ENCODE peak calls at places on chromosome 17, in five cellular contexts. S, B, L, J and X are unnamed samples. For H3K9me2, the result is how much of the 10 kb centered on the place peaks cover.

GRCh38 chr17:44829558-44830358 is at the start of gene GJC1:
- DNase-seq in S (peak), B (peak), L (no peak), J (peak), X (peak)

GRCh38 chr17:58084317-58084981 is 1.2 kb downstream of the DYNLL2 start:
- DNase-seq in S (peak), B (peak), L (peak), J (peak), X (peak)

GRCh38 chr17:31510273-31511175 is 119.0 kb downstream of the RAB11FIP4 start:
- DNase-seq in S (no peak), B (no peak), L (no peak), J (no peak), X (no peak)

GRCh38 chr17:82520041-82520910 is 744 bp downstream of the FOXK2 start:
- DNase-seq in S (no peak), B (peak), L (no peak), J (peak), X (peak)

GRCh38 chr17:17682293-17682736 is 1.1 kb downstream of the RAI1 start:
- DNase-seq in S (no peak), B (peak), L (no peak), J (peak), X (peak)

GRCh38 chr17:45334231-45334630 is 17.4 kb upstream of the MAP3K14 start:
- DNase-seq in S (no peak), B (peak), L (no peak), J (no peak), X (no peak)

GRCh38 chr17:62790554-62790953 is 17.6 kb downstream of the MARCHF10 start:
- DNase-seq in S (no peak), B (no peak), L (peak), J (peak), X (no peak)

GRCh38 chr17:30278032-30278431 is 13.7 kb downstream of the BLMH start:
- DNase-seq in S (peak), B (peak), L (peak), J (peak), X (peak)

GRCh38 chr17:31054761-31055160 is 40.0 kb upstream of the NF1 start:
- DNase-seq in S (no peak), B (no peak), L (no peak), J (no peak), X (no peak)

GRCh38 chr17:32774286-32775084 is 102.4 kb downstream of the MYO1D start:
- DNase-seq in S (peak), B (no peak), L (no peak), J (no peak), X (no peak)

GRCh38 chr17:82528484-82529265 is 9.1 kb downstream of the FOXK2 start:
- DNase-seq in S (no peak), B (peak), L (peak), J (peak), X (peak)

GRCh38 chr17:36879027-36879426 is 58.2 kb upstream of the LHX1 start:
- DNase-seq in S (no peak), B (no peak), L (no peak), J (no peak), X (no peak)

GRCh38 chr17:76623271-76624146 is 20.0 kb downstream of the ST6GALNAC1 start:
- DNase-seq in S (peak), B (peak), L (no peak), J (peak), X (peak)

GRCh38 chr17:77424585-77425344 is 284.0 kb downstream of the SEC14L1 start:
- DNase-seq in S (no peak), B (peak), L (no peak), J (no peak), X (peak)

GRCh38 chr17:38584350-38584925 is 21.3 kb downstream of the SRCIN1 start:
- DNase-seq in S (peak), B (peak), L (peak), J (peak), X (peak)

GRCh38 chr17:60305141-60305540 is 86.8 kb downstream of the USP32 start:
- DNase-seq in S (peak), B (peak), L (no peak), J (no peak), X (peak)

GRCh38 chr17:80287806-80288579 is 27.3 kb downstream of the RNF213 start:
- DNase-seq in S (no peak), B (no peak), L (no peak), J (no peak), X (no peak)

GRCh38 chr17:18257268-18257681 is 1.3 kb downstream of the FLII start:
- DNase-seq in S (peak), B (no peak), L (peak), J (peak), X (peak)

GRCh38 chr17:29368926-29369325 is 21.2 kb upstream of the TAOK1 start:
- DNase-seq in S (peak), B (no peak), L (no peak), J (no peak), X (no peak)

GRCh38 chr17:64118452-64118979 is 11.4 kb downstream of the ERN1 start:
- DNase-seq in S (no peak), B (no peak), L (no peak), J (no peak), X (no peak)

GRCh38 chr17:63676540-63676933 is 23.4 kb downstream of the LIMD2 start:
- DNase-seq in S (no peak), B (no peak), L (no peak), J (no peak), X (no peak)

GRCh38 chr17:19933221-19933620 is 44.4 kb downstream of the AKAP10 start:
- DNase-seq in S (no peak), B (no peak), L (no peak), J (peak), X (no peak)

GRCh38 chr17:33871720-33872535 is 383.2 kb upstream of the CCL2 start:
- DNase-seq in S (no peak), B (no peak), L (peak), J (peak), X (peak)

GRCh38 chr17:16013943-16014407 is 14.4 kb downstream of the TTC19 start:
- DNase-seq in S (peak), B (no peak), L (no peak), J (peak), X (peak)

GRCh38 chr17:46167826-46168569 is 25.2 kb downstream of the KANSL1 start:
- DNase-seq in S (no peak), B (no peak), L (no peak), J (peak), X (peak)

GRCh38 chr17:32863559-32863958 is 13.4 kb downstream of the MYO1D start:
- DNase-seq in S (no peak), B (no peak), L (no peak), J (no peak), X (no peak)

GRCh38 chr17:1398900-1399299 is 1.1 kb downstream of the YWHAE start:
- DNase-seq in S (no peak), B (peak), L (no peak), J (no peak), X (peak)

GRCh38 chr17:61393550-61393903 is 6.1 kb upstream of the TBX2 start:
- DNase-seq in S (no peak), B (no peak), L (no peak), J (peak), X (no peak)

GRCh38 chr17:80861360-80861861 is 130.2 kb upstream of the CHMP6 start:
- DNase-seq in S (no peak), B (no peak), L (no peak), J (no peak), X (no peak)

GRCh38 chr17:13078591-13078990 is 60.8 kb upstream of the ELAC2 start:
- DNase-seq in S (no peak), B (no peak), L (no peak), J (no peak), X (no peak)
- H3K9me2 ChIP-seq in S (under half), B (under half), L (under half), J (under half), X (under half)

GRCh38 chr17:72534776-72535175 is 414.0 kb downstream of the SOX9 start:
- DNase-seq in S (no peak), B (no peak), L (no peak), J (no peak), X (no peak)

GRCh38 chr17:72535346-72535745 is 414.5 kb downstream of the SOX9 start:
- DNase-seq in S (no peak), B (no peak), L (no peak), J (no peak), X (no peak)

GRCh38 chr17:72536788-72537187 is 416.0 kb downstream of the SOX9 start:
- DNase-seq in S (no peak), B (no peak), L (no peak), J (no peak), X (no peak)

GRCh38 chr17:72534265-72534664 is 413.4 kb downstream of the SOX9 start:
- DNase-seq in S (no peak), B (no peak), L (no peak), J (no peak), X (no peak)

DNA sequence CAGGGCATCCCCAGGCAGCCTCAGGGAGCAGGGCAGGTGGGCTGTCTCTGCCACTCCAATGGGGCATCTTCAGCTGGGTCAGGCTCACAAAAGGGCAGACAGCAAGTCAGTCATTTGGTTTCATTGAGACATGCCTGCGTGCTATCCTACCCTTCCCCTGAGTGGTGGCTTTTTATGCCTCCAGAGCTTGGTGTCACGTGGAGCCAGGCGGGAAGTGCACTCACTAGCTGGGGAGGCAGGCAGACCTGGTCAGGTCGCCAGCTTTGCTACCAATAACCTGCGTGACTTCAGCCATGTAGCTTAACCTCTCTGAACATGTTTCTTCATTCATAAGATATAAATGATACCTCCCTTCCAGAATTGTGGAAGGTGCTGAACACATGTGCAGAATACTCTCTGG is 415.0 kb downstream of the SOX9 start:
- DNase-seq in S (no peak), B (no peak), L (no peak), J (no peak), X (no peak)
- H3K9me2 ChIP-seq in S (under half), B (under half), L (under half), J (under half), X (under half)

GRCh38 chr17:68812876-68813584 is 142.2 kb downstream of the ABCA8 start:
- DNase-seq in S (no peak), B (no peak), L (no peak), J (no peak), X (no peak)
- H3K9me2 ChIP-seq in S (under half), B (under half), L (under half), J (under half), X (under half)

GRCh38 chr17:40417609-40418427 is at the start of gene TOP2A:
- DNase-seq in S (peak), B (peak), L (peak), J (peak), X (peak)
- H3K9me2 ChIP-seq in S (under half), B (under half), L (under half), J (under half), X (under half)